ENCODE peak calls at places on chromosomes 11 and 22, in seven cellular contexts. C is mammary epithelial cell, D is coronary artery, X is AG04450, J is thoracic aorta, E is fibroblast of mammary gland, Y is choroid plexus epithelial cell. O is an unnamed sample.

GRCh38 chr11:6695377-6695776 is 12.2 kb upstream of the MRPL17 start:
- DNase-seq in C (no peak), J (no peak), Y (peak), D (no peak), E (peak), X (no peak), O (peak)

GRCh38 chr11:64778223-64778472 is 194 bp downstream of the SF1 start:
- DNase-seq in C (no peak), J (no peak), D (peak), Y (no peak), X (no peak), E (no peak), O (no peak)

GRCh38 chr11:36092314-36093030 is 148.6 kb downstream of the LDLRAD3 start:
- DNase-seq in X (no peak), J (no peak), E (no peak), Y (no peak), C (no peak), D (no peak), O (no peak)

GRCh38 chr22:22103078-22103593 is 120.5 kb upstream of the TOP3B start:
- DNase-seq in J (no peak), Y (peak), C (no peak), E (peak), D (no peak), X (no peak), O (no peak)

GRCh38 chr11:107563702-107564101 is 1.8 kb downstream of the ALKBH8 start:
- DNase-seq in C (peak), Y (peak), X (no peak), E (peak), J (no peak), D (no peak), O (no peak)

GRCh38 chr11:15473954-15474837 is 359.5 kb downstream of the INSC start:
- DNase-seq in E (no peak), X (no peak), C (no peak), J (no peak), Y (no peak), D (no peak), O (no peak)

GRCh38 chr22:35434061-35434750 is 34.3 kb downstream of the MCM5 start:
- DNase-seq in J (no peak), E (peak), D (no peak), X (no peak), C (no peak), Y (no peak), O (no peak)

GRCh38 chr11:3123316-3123715 is 41.8 kb downstream of the OSBPL5 start:
- DNase-seq in X (no peak), J (peak), D (peak), Y (no peak), C (no peak), E (peak), O (no peak)

GRCh38 chr11:100927579-100927978 is 202.0 kb downstream of the PGR start:
- DNase-seq in D (no peak), Y (no peak), J (no peak), X (no peak), E (no peak), C (no peak), O (no peak)

GRCh38 chr22:39503590-39503989 is 1.5 kb downstream of the MIEF1 start:
- DNase-seq in Y (no peak), X (no peak), J (no peak), D (no peak), C (no peak), E (no peak), O (no peak)

GRCh38 chr11:9362393-9362863 is 22.0 kb upstream of the IPO7 start:
- DNase-seq in J (no peak), X (no peak), C (no peak), D (no peak), Y (no peak), E (no peak), O (no peak)

GRCh38 chr11:76769071-76769560 is 14.0 kb upstream of the TSKU start:
- DNase-seq in Y (peak), C (no peak), E (no peak), D (no peak), X (no peak), J (no peak), O (no peak)

GRCh38 chr11:131290111-131290510 is 80.3 kb upstream of the NTM start:
- DNase-seq in J (no peak), X (no peak), E (no peak), D (no peak), Y (no peak), C (no peak), O (no peak)

GRCh38 chr11:559712-560304 is 730 bp downstream of the LMNTD2 start:
- DNase-seq in C (no peak), J (no peak), X (no peak), E (no peak), Y (no peak), D (no peak), O (no peak)

GRCh38 chr11:117930668-117931330 is 1.6 kb upstream of the TMPRSS13 start:
- DNase-seq in E (no peak), X (no peak), Y (no peak), C (no peak), D (no peak), J (no peak), O (no peak)

GRCh38 chr11:95795627-95796308 is 5.5 kb downstream of the CEP57 start:
- DNase-seq in J (no peak), X (no peak), Y (no peak), D (no peak), C (no peak), E (no peak), O (no peak)

GRCh38 chr22:45036154-45036553 is 26.3 kb upstream of the PHF21B start:
- DNase-seq in D (no peak), Y (no peak), E (peak), J (no peak), X (no peak), C (no peak), O (no peak)

GRCh38 chr11:35964846-35965245 is 21.0 kb downstream of the LDLRAD3 start:
- DNase-seq in C (no peak), X (no peak), Y (no peak), D (no peak), J (no peak), E (no peak), O (no peak)

GRCh38 chr11:60609632-60610031 is 89.8 kb upstream of the MS4A8 start:
- DNase-seq in D (no peak), C (no peak), J (no peak), E (no peak), Y (no peak), X (no peak), O (no peak)

GRCh38 chr11:60610702-60611101 is 88.7 kb upstream of the MS4A8 start:
- DNase-seq in J (no peak), C (no peak), D (no peak), X (no peak), E (no peak), Y (no peak), O (no peak)

GRCh38 chr11:60607483-60607882 is 91.9 kb upstream of the MS4A8 start:
- DNase-seq in X (no peak), E (no peak), C (no peak), D (no peak), J (no peak), Y (no peak), O (no peak)
- H3K4me3 ChIP-seq in X (no peak), E (no peak), C (no peak), D (no peak), J (no peak), Y (no peak), O (no peak)

DNA sequence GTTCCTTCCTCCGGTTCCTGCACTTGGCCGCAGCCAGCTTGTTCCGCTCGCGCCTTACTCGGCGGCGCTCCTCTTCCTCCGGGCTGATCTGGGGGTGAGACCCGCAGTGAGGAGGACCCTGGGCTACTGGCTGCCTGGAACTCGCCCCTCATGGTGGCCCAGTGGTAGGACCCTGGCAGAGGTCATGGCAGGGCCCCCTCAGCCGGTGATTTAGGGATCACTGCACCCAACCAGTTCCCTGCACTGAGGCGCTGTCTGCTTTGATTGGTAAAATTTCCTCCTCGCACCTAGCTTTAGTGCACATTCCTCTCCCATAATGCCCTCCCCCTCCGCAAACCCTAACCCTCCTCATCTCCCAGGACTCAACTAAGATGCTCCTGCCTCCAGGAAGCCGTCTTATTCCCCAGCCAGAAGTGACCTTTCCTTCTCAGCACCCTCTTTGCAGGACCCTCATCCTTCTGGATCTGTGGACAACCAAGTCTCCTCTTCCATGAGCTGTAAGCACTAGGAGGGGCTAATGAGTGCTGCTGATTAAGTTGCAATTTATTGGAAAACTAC is 3.6 kb downstream of the CCDC85B start:
- DNase-seq in E (no peak), X (no peak), Y (no peak), J (no peak), D (no peak), C (no peak), O (no peak)
- H3K4me3 ChIP-seq in E (peak), X (peak), Y (no peak), J (peak), D (peak), C (no peak), O (no peak)

DNA sequence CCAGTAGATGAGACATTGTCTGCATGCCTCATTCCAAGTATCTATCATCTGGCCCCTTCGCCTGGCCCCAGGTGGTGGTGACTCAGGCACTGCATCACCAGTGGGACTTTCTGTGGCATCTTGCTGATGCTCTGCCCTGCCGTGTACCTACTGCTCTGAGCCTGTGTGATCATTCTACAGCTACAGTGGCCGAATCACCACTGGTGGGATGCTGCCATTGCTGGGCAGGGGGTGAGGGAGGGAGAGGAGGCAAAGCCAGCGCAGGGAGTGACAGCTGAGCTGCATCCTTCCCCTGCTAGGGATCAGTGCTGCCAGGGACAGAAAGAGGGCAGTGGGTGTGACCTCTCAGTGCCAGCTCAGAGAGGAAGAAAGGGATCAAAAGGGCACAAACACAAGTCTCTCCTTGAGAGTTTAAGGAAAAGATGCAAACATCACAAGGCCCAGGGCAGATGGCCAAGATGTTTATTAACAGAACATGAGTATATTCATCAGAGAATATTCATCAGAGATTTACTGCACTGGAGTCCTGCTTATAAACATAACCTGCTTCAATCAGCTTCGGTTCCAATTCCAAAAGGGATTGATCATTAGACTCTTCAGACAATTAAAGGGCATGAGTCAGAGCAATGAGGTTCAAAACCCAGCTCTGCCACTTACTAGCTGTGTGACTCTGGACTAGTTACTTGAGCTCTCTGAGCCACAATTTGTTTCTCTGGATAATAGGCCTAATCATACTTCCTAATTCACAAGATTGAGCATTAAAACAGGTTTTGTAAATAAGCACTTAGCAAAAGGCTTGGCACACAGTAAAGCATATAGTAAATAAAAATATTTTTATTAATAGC is 109.8 kb downstream of the NAT10 start:
- DNase-seq in D (no peak), X (no peak), Y (peak), C (peak), E (peak), J (no peak), O (no peak)
- H3K4me3 ChIP-seq in D (no peak), X (no peak), Y (no peak), C (no peak), E (no peak), J (no peak), O (no peak)

GRCh38 chr11:92225206-92225562 is 566 bp downstream of the FAT3 start:
- DNase-seq in J (no peak), D (no peak), E (no peak), X (no peak), C (peak), Y (no peak), O (no peak)

GRCh38 chr11:92225563-92226308 is 1.1 kb downstream of the FAT3 start:
- DNase-seq in X (no peak), Y (no peak), E (no peak), C (peak), D (peak), J (no peak), O (no peak)

GRCh38 chr11:92227954-92228935 is 3.6 kb downstream of the FAT3 start:
- DNase-seq in E (peak), Y (no peak), D (no peak), J (no peak), C (no peak), X (no peak), O (no peak)

GRCh38 chr11:92227233-92227593 is 2.6 kb downstream of the FAT3 start:
- DNase-seq in J (no peak), Y (no peak), D (no peak), C (no peak), E (no peak), X (no peak), O (no peak)

GRCh38 chr11:92226331-92227232 is 2.0 kb downstream of the FAT3 start:
- DNase-seq in E (no peak), C (peak), Y (no peak), J (no peak), X (no peak), D (peak), O (no peak)
- H3K4me3 ChIP-seq in E (no peak), C (no peak), Y (no peak), J (peak), X (peak), D (peak), O (peak)

GRCh38 chr11:134159652-134160051 is 64.1 kb downstream of the NCAPD3 start:
- DNase-seq in Y (no peak), E (no peak), D (no peak), J (no peak), C (no peak), X (no peak), O (no peak)

GRCh38 chr11:134170177-134170908 is 53.4 kb downstream of the NCAPD3 start:
- DNase-seq in X (no peak), C (no peak), Y (peak), E (no peak), J (no peak), D (no peak), O (no peak)

GRCh38 chr11:134164490-134165370 is 59.0 kb downstream of the NCAPD3 start:
- DNase-seq in X (no peak), D (no peak), J (no peak), E (no peak), Y (no peak), C (no peak), O (no peak)
- H3K4me3 ChIP-seq in X (no peak), D (no peak), J (no peak), E (no peak), Y (no peak), C (no peak), O (no peak)

GRCh38 chr11:114058026-114058706 is 1.3 kb upstream of the ZBTB16 start:
- DNase-seq in J (no peak), X (no peak), E (peak), Y (peak), C (no peak), D (no peak), O (no peak)

GRCh38 chr11:114059984-114060401 is 482 bp downstream of the ZBTB16 start:
- DNase-seq in D (no peak), J (no peak), X (no peak), E (peak), Y (peak), C (peak), O (no peak)

GRCh38 chr11:114059278-114059983 is at the start of gene ZBTB16:
- DNase-seq in Y (peak), D (peak), C (no peak), X (no peak), E (peak), J (peak), O (peak)

GRCh38 chr11:114057605-114058004 is 1.9 kb upstream of the ZBTB16 start:
- DNase-seq in J (no peak), X (no peak), Y (no peak), D (no peak), E (no peak), C (no peak), O (no peak)

DNA sequence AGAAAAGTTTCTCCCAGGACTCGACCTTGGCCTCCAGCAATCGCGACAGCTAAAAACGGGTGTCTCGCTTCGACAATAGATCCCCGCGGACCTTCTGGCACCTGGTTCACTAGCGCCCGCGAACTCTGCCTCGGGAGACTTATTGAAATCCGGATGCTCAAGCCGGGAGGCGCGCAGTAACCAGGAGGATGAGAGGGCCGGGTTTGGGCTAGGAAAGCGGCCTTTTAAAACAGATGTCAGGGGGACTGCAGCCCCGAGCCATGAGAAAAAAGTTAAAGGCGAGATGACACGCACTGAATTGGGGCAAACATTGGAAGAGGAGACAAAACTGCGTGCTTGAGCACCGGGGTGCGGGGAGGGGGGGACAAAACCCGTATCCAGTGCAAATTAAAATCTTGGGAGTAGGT is 637 bp upstream of the ZBTB16 start:
- DNase-seq in Y (no peak), X (no peak), C (no peak), D (no peak), J (no peak), E (peak), O (no peak)
- H3K4me3 ChIP-seq in Y (peak), X (no peak), C (peak), D (peak), J (peak), E (peak), O (peak)

GRCh38 chr11:33891714-33892327 is at the start of gene LMO2:
- DNase-seq in X (no peak), E (no peak), C (no peak), J (no peak), D (no peak), Y (no peak), O (no peak)
- H3K4me3 ChIP-seq in X (no peak), E (no peak), C (no peak), J (no peak), D (no peak), Y (no peak), O (no peak)

GRCh38 chr11:44304091-44305084 is 5.6 kb downstream of the ALX4 start:
- DNase-seq in E (no peak), D (no peak), C (no peak), J (no peak), X (no peak), Y (no peak), O (no peak)
- H3K4me3 ChIP-seq in E (no peak), D (peak), C (no peak), J (peak), X (peak), Y (no peak), O (peak)